ENCODE peak calls at places on chromosome 17, in eight cellular contexts. Q, Z, E, V, K, P, O and I are unnamed samples.

GRCh38 chr17:50511058-50511457 is 2.8 kb downstream of the MYCBPAP start:
- DNase-seq in V (no peak), Z (peak; percentile 41), E (no peak), P (no peak), K (no peak), O (no peak), Q (no peak), I (no peak)

GRCh38 chr17:4573115-4573514 is 11.2 kb upstream of the SMTNL2 start:
- DNase-seq in E (no peak), Z (no peak), O (no peak), Q (no peak), V (no peak), P (no peak), K (no peak), I (no peak)

GRCh38 chr17:60766778-60767190 is 89.1 kb downstream of the BCAS3 start:
- DNase-seq in V (no peak), Z (no peak), Q (no peak), O (no peak), E (no peak), K (no peak), P (no peak), I (no peak)

GRCh38 chr17:37725021-37725585 is 19.8 kb downstream of the HNF1B start:
- DNase-seq in Q (no peak), K (no peak), P (no peak), E (no peak), Z (no peak), O (no peak), V (no peak), I (no peak)

GRCh38 chr17:6019959-6020358 is 50.2 kb upstream of the WSCD1 start:
- DNase-seq in E (no peak), O (no peak), V (peak; percentile 25), Q (no peak), P (no peak), Z (peak; percentile 2), K (no peak), I (no peak)

GRCh38 chr17:12078791-12079190 is 58.1 kb downstream of the MAP2K4 start:
- DNase-seq in P (no peak), O (peak; percentile 26), Z (no peak), E (no peak), V (no peak), K (no peak), Q (no peak), I (no peak)

GRCh38 chr17:59221159-59221847 is 992 bp downstream of the GDPD1 start:
- DNase-seq in V (no peak), O (no peak), K (peak; percentile 74), Q (no peak), Z (no peak), P (no peak), E (no peak), I (no peak)

GRCh38 chr17:60300011-60300410 is 91.9 kb downstream of the USP32 start:
- DNase-seq in V (no peak), Z (no peak), Q (no peak), P (no peak), K (no peak), E (no peak), O (no peak), I (no peak)

GRCh38 chr17:79902146-79902791 is 63.0 kb upstream of the CBX4 start:
- DNase-seq in P (no peak), O (no peak), E (no peak), Z (no peak), Q (no peak), K (no peak), V (no peak), I (no peak)

GRCh38 chr17:13334374-13334773 is 267.4 kb downstream of the HS3ST3A1 start:
- DNase-seq in V (no peak), Q (no peak), K (no peak), Z (no peak), E (no peak), O (no peak), P (no peak), I (no peak)

GRCh38 chr17:80081596-80081995 is 19.8 kb upstream of the GAA start:
- DNase-seq in V (no peak), E (no peak), K (peak; percentile 72), Q (no peak), P (no peak), O (no peak), Z (no peak), I (no peak)

GRCh38 chr17:13074026-13074425 is 56.2 kb upstream of the ELAC2 start:
- DNase-seq in K (no peak), Q (no peak), O (no peak), V (no peak), Z (no peak), E (no peak), P (no peak), I (no peak)

GRCh38 chr17:8138672-8139371 is 13.4 kb downstream of the PER1 start:
- DNase-seq in Q (peak; percentile 99), P (peak; percentile 92), E (peak; percentile 98), O (peak; percentile 92), V (peak; percentile 97), Z (peak; percentile 97), K (peak; percentile 96), I (peak; percentile 93)

GRCh38 chr17:33292981-33293867 is at the start of gene ASIC2:
- DNase-seq in K (peak; percentile 71), E (no peak), O (no peak), Z (no peak), V (no peak), P (peak; percentile 39), Q (peak; percentile 36), I (peak; percentile 72)